ENCODE peak calls at places on chromosomes 6 and 20, in four cellular contexts. B is SW 1271, E is amniotic stem cell, K is NCI-H345. X is an unnamed sample.

GRCh38 chr20:58349586-58349985 is 39.4 kb upstream of the VAPB start:
- DNase-seq in B (peak), E (peak), K (no peak), X (no peak)

GRCh38 chr6:35718911-35719381 is 17.9 kb upstream of the ARMC12 start:
- DNase-seq in B (no peak), E (no peak), K (no peak), X (no peak)

GRCh38 chr6:161394437-161394836 is 120.6 kb upstream of the AGPAT4 start:
- DNase-seq in B (no peak), E (no peak), K (no peak), X (no peak)

GRCh38 chr20:33791021-33791420 is 20.1 kb upstream of the CHMP4B start:
- DNase-seq in B (no peak), E (no peak), K (no peak), X (no peak)

GRCh38 chr20:50146214-50146613 is 7.3 kb downstream of the PEDS1 start:
- DNase-seq in B (no peak), E (no peak), K (no peak), X (no peak)

GRCh38 chr6:128966934-128967333 is 84.0 kb downstream of the LAMA2 start:
- DNase-seq in B (no peak), E (no peak), K (no peak), X (no peak)

GRCh38 chr6:29976588-29977424 is 34.5 kb downstream of the HLA-A start:
- DNase-seq in B (peak), E (peak), K (peak), X (peak)

GRCh38 chr6:129211626-129212025 is 328.7 kb downstream of the LAMA2 start:
- DNase-seq in B (no peak), E (no peak), K (no peak), X (no peak)

GRCh38 chr6:161798844-161799394 is 525.1 kb upstream of the AGPAT4 start:
- DNase-seq in B (no peak), E (no peak), K (no peak), X (no peak)